ENCODE peak calls at places on chromosomes 3 and 15, in five cellular contexts. A, G, B, J and Q are unnamed samples.

GRCh38 chr3:134477938-134478337 is 7.8 kb downstream of the ANAPC13 start:
- DNase-seq in A (peak), G (no peak), B (no peak), J (no peak), Q (no peak)

GRCh38 chr15:82298520-82298919 is 35.9 kb downstream of the SAXO2 start:
- DNase-seq in A (peak), G (no peak), B (no peak), J (no peak), Q (no peak)

GRCh38 chr3:140334530-140334929 is 343.3 kb upstream of the TRIM42 start:
- DNase-seq in A (no peak), G (no peak), B (no peak), J (no peak), Q (no peak)

GRCh38 chr3:56956906-56957305 is 103.6 kb upstream of the SPATA12 start:
- DNase-seq in A (no peak), G (no peak), B (no peak), J (no peak), Q (no peak)

GRCh38 chr3:88469216-88469615 is 319.5 kb downstream of the C3orf38 start:
- DNase-seq in A (peak), G (no peak), B (no peak), J (no peak), Q (no peak)

GRCh38 chr3:184766555-184767261 is 45.3 kb upstream of the VPS8 start:
- DNase-seq in A (peak), G (no peak), B (no peak), J (no peak), Q (no peak)

GRCh38 chr3:166446986-166447385 is 609.8 kb upstream of the BCHE start:
- DNase-seq in A (peak), G (no peak), B (no peak), J (no peak), Q (no peak)

GRCh38 chr3:85159376-85159775 is 200.6 kb downstream of the CADM2 start:
- DNase-seq in A (peak), G (no peak), B (no peak), J (no peak), Q (no peak)

GRCh38 chr15:79172032-79172481 is 81.5 kb upstream of the RASGRF1 start:
- DNase-seq in A (no peak), G (no peak), B (no peak), J (peak), Q (no peak)

GRCh38 chr3:78101363-78101762 is 1061.5 kb downstream of the ROBO2 start:
- DNase-seq in A (peak), G (no peak), B (peak), J (no peak), Q (peak)

GRCh38 chr3:148957586-148957985 is 33.8 kb upstream of the GYG1 start:
- DNase-seq in A (no peak), G (no peak), B (no peak), J (peak), Q (no peak)

GRCh38 chr3:12005951-12006625 is 1.9 kb downstream of the SYN2 start:
- DNase-seq in A (no peak), G (no peak), B (no peak), J (no peak), Q (no peak)

GRCh38 chr3:40720863-40721262 is 196.1 kb downstream of the ZNF621 start:
- DNase-seq in A (no peak), G (no peak), B (no peak), J (no peak), Q (no peak)

GRCh38 chr3:50549226-50549625 is 18.3 kb downstream of the C3orf18 start:
- DNase-seq in A (no peak), G (no peak), B (no peak), J (no peak), Q (no peak)

GRCh38 chr3:153176197-153176596 is 14.2 kb downstream of the RAP2B start:
- DNase-seq in A (no peak), G (no peak), B (no peak), J (no peak), Q (no peak)

GRCh38 chr15:97143847-97144711 is 813.6 kb downstream of the NR2F2 start:
- DNase-seq in A (no peak), G (no peak), B (no peak), J (no peak), Q (no peak)

GRCh38 chr3:143118630-143119008 is 952 bp upstream of the CHST2 start:
- DNase-seq in A (no peak), G (no peak), B (no peak), J (no peak), Q (no peak)

GRCh38 chr3:195460355-195460754 is 17.5 kb upstream of the ACAP2 start:
- DNase-seq in A (no peak), G (no peak), B (no peak), J (no peak), Q (no peak)

GRCh38 chr15:57731543-57732103 is 25.1 kb downstream of the POLR2M start:
- DNase-seq in A (no peak), G (no peak), B (no peak), J (no peak), Q (no peak)

GRCh38 chr3:15744176-15744575 is 53.6 kb downstream of the ANKRD28 start:
- DNase-seq in A (no peak), G (no peak), B (no peak), J (no peak), Q (no peak)

GRCh38 chr15:99487337-99487730 is 78.5 kb upstream of the MEF2A start:
- DNase-seq in A (no peak), G (no peak), B (no peak), J (no peak), Q (no peak)

GRCh38 chr15:65939901-65940617 is 70.8 kb downstream of the RAB11A start:
- DNase-seq in A (peak), G (no peak), B (peak), J (no peak), Q (peak)

GRCh38 chr15:39181348-39181747 is 399.5 kb upstream of the THBS1 start:
- DNase-seq in A (no peak), G (no peak), B (no peak), J (no peak), Q (no peak)

GRCh38 chr3:144362126-144362525 is 390.5 kb downstream of the DIPK2A start:
- DNase-seq in A (peak), G (no peak), B (peak), J (no peak), Q (peak)

GRCh38 chr15:41944313-41944940 is 27.9 kb downstream of the EHD4 start:
- DNase-seq in A (peak), G (peak), B (peak), J (no peak), Q (peak)

GRCh38 chr15:101068523-101068960 is 149.4 kb downstream of the LRRK1 start:
- DNase-seq in A (peak), G (no peak), B (no peak), J (no peak), Q (no peak)

GRCh38 chr15:38072507-38073277 is 138.3 kb downstream of the TMCO5A start:
- DNase-seq in A (peak), G (peak), B (peak), J (peak), Q (peak)